ENCODE peak calls at places on chromosome 16, in nine cellular contexts. One of them, this sample, is unnamed. For H3K9me3, the result is how much of the 10 kb centered on the place peaks cover.

GRCh38 chr16:19874026-19874425 is 10.6 kb downstream of the GPRC5B start:
- DNase-seq in thoracic aorta: no peak
- DNase-seq in CD8-positive, alpha-beta memory T cell: no peak
- DNase-seq in uterus: no peak
- DNase-seq in SJSA1: no peak
- DNase-seq in HCT116: no peak
- DNase-seq in lower lobe of right lung: no peak
- DNase-seq in cardiac muscle cell: no peak
- DNase-seq in IMR-90: no peak
- DNase-seq in this sample: no peak

GRCh38 chr16:85608887-85609286 is 4.2 kb upstream of the GSE1 start:
- DNase-seq in HCT116: no peak
- DNase-seq in cardiac muscle cell: no peak
- DNase-seq in thoracic aorta: no peak
- DNase-seq in SJSA1: no peak
- DNase-seq in uterus: no peak
- DNase-seq in IMR-90: no peak
- DNase-seq in CD8-positive, alpha-beta memory T cell: no peak
- DNase-seq in lower lobe of right lung: no peak
- DNase-seq in this sample: no peak

GRCh38 chr16:57732011-57732410 is 3.6 kb upstream of the KATNB1 start:
- DNase-seq in cardiac muscle cell: peak
- DNase-seq in CD8-positive, alpha-beta memory T cell: no peak
- DNase-seq in SJSA1: no peak
- DNase-seq in uterus: no peak
- DNase-seq in lower lobe of right lung: no peak
- DNase-seq in IMR-90: peak
- DNase-seq in HCT116: no peak
- DNase-seq in thoracic aorta: no peak
- DNase-seq in this sample: no peak

GRCh38 chr16:81327483-81328196 is 12.9 kb downstream of the GAN start:
- DNase-seq in IMR-90: no peak
- DNase-seq in SJSA1: no peak
- DNase-seq in thoracic aorta: no peak
- DNase-seq in HCT116: no peak
- DNase-seq in lower lobe of right lung: no peak
- DNase-seq in cardiac muscle cell: no peak
- DNase-seq in uterus: no peak
- DNase-seq in CD8-positive, alpha-beta memory T cell: no peak
- DNase-seq in this sample: no peak

GRCh38 chr16:48450367-48450766 is 65.2 kb upstream of the SIAH1 start:
- DNase-seq in cardiac muscle cell: no peak
- DNase-seq in lower lobe of right lung: no peak
- DNase-seq in uterus: no peak
- DNase-seq in thoracic aorta: no peak
- DNase-seq in CD8-positive, alpha-beta memory T cell: no peak
- DNase-seq in IMR-90: peak
- DNase-seq in HCT116: no peak
- DNase-seq in SJSA1: no peak
- DNase-seq in this sample: no peak

GRCh38 chr16:27819881-27820610 is 243.5 kb downstream of the GSG1L start:
- DNase-seq in IMR-90: no peak
- DNase-seq in HCT116: no peak
- DNase-seq in thoracic aorta: no peak
- DNase-seq in lower lobe of right lung: no peak
- DNase-seq in cardiac muscle cell: no peak
- DNase-seq in SJSA1: no peak
- DNase-seq in uterus: no peak
- DNase-seq in CD8-positive, alpha-beta memory T cell: no peak
- DNase-seq in this sample: no peak

GRCh38 chr16:9393601-9394000 is 302.2 kb downstream of the HAPSTR1 start:
- DNase-seq in lower lobe of right lung: no peak
- DNase-seq in cardiac muscle cell: no peak
- DNase-seq in uterus: no peak
- DNase-seq in CD8-positive, alpha-beta memory T cell: no peak
- DNase-seq in SJSA1: no peak
- DNase-seq in IMR-90: no peak
- DNase-seq in HCT116: no peak
- DNase-seq in thoracic aorta: no peak
- DNase-seq in this sample: no peak

GRCh38 chr16:53018834-53019416 is 33.8 kb downstream of the CHD9NB start:
- DNase-seq in lower lobe of right lung: no peak
- DNase-seq in IMR-90: no peak
- DNase-seq in uterus: no peak
- DNase-seq in CD8-positive, alpha-beta memory T cell: no peak
- DNase-seq in cardiac muscle cell: no peak
- DNase-seq in HCT116: no peak
- DNase-seq in SJSA1: no peak
- DNase-seq in thoracic aorta: no peak
- DNase-seq in this sample: no peak

GRCh38 chr16:28010671-28011070 is 52.8 kb downstream of the GSG1L start:
- DNase-seq in uterus: no peak
- DNase-seq in lower lobe of right lung: no peak
- DNase-seq in HCT116: no peak
- DNase-seq in thoracic aorta: no peak
- DNase-seq in IMR-90: peak
- DNase-seq in cardiac muscle cell: peak
- DNase-seq in SJSA1: no peak
- DNase-seq in CD8-positive, alpha-beta memory T cell: no peak
- DNase-seq in this sample: no peak

GRCh38 chr16:86508028-86508946 is 2.0 kb upstream of the FOXF1 start:
- DNase-seq in lower lobe of right lung: no peak
- DNase-seq in IMR-90: no peak
- DNase-seq in cardiac muscle cell: no peak
- DNase-seq in SJSA1: peak
- DNase-seq in HCT116: no peak
- DNase-seq in thoracic aorta: no peak
- DNase-seq in uterus: no peak
- DNase-seq in CD8-positive, alpha-beta memory T cell: no peak
- DNase-seq in this sample: no peak

GRCh38 chr16:12866981-12867551 is 34.3 kb upstream of the SHISA9 start:
- DNase-seq in thoracic aorta: no peak
- DNase-seq in CD8-positive, alpha-beta memory T cell: no peak
- DNase-seq in HCT116: no peak
- DNase-seq in lower lobe of right lung: no peak
- DNase-seq in SJSA1: no peak
- DNase-seq in uterus: no peak
- DNase-seq in cardiac muscle cell: no peak
- DNase-seq in IMR-90: no peak
- DNase-seq in this sample: no peak

GRCh38 chr16:54015147-54015546 is 271.4 kb downstream of the IRX3 start:
- DNase-seq in CD8-positive, alpha-beta memory T cell: no peak
- DNase-seq in SJSA1: no peak
- DNase-seq in thoracic aorta: no peak
- DNase-seq in uterus: no peak
- DNase-seq in lower lobe of right lung: no peak
- DNase-seq in cardiac muscle cell: no peak
- DNase-seq in HCT116: no peak
- DNase-seq in IMR-90: no peak
- DNase-seq in this sample: no peak

GRCh38 chr16:67959520-67959919 is 8.9 kb downstream of the SLC12A4 start:
- DNase-seq in HCT116: no peak
- DNase-seq in uterus: peak
- DNase-seq in cardiac muscle cell: peak
- DNase-seq in lower lobe of right lung: no peak
- DNase-seq in IMR-90: peak
- DNase-seq in thoracic aorta: no peak
- DNase-seq in CD8-positive, alpha-beta memory T cell: no peak
- DNase-seq in SJSA1: peak
- DNase-seq in this sample: no peak

GRCh38 chr16:19771040-19771439 is 53.0 kb downstream of the IQCK start:
- DNase-seq in HCT116: no peak
- DNase-seq in cardiac muscle cell: no peak
- DNase-seq in SJSA1: no peak
- DNase-seq in IMR-90: no peak
- DNase-seq in uterus: no peak
- DNase-seq in thoracic aorta: no peak
- DNase-seq in CD8-positive, alpha-beta memory T cell: no peak
- DNase-seq in lower lobe of right lung: no peak
- DNase-seq in this sample: no peak

DNA sequence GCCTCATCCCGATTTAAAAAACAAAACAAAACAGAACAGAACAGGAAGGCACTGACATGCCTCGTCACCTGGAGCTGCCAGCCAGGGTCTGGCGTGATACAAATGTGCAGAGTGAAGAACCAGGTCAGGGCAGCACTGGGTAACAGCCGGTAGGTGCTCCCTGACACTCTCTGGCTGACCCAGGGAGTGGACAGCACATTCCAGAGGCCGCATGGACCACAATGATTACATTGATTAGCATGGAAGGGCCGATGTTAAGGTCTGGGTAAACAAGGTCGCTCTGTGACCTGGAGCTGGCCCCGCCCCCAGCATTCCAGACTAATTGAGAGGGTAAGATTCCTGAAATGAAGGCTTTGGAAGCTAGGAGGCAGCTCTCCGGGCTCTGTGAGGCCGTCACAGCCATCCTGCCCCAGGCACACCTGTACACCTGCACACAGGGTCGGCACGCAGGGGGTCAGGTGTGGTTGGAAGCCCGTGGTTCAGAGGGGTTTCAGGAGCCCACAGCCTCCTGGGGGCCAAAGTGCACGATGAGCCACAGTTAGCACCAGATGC is 21.4 kb downstream of the PIEZO1 start:
- DNase-seq in HCT116: no peak
- DNase-seq in lower lobe of right lung: peak
- DNase-seq in cardiac muscle cell: no peak
- DNase-seq in thoracic aorta: no peak
- DNase-seq in uterus: no peak
- DNase-seq in SJSA1: peak
- DNase-seq in CD8-positive, alpha-beta memory T cell: no peak
- DNase-seq in IMR-90: no peak
- DNase-seq in this sample: no peak
- H3K27ac ChIP-seq in HCT116: no peak
- H3K27ac ChIP-seq in lower lobe of right lung: peak
- H3K27ac ChIP-seq in cardiac muscle cell: peak
- H3K27ac ChIP-seq in thoracic aorta: no peak
- H3K27ac ChIP-seq in uterus: peak
- H3K27ac ChIP-seq in SJSA1: no peak
- H3K27ac ChIP-seq in CD8-positive, alpha-beta memory T cell: no peak
- H3K27ac ChIP-seq in IMR-90: no peak
- H3K27ac ChIP-seq in this sample: no peak

GRCh38 chr16:69276143-69277115 is 34.7 kb upstream of the VPS4A start:
- DNase-seq in HCT116: no peak
- DNase-seq in IMR-90: peak
- DNase-seq in SJSA1: peak
- DNase-seq in thoracic aorta: peak
- DNase-seq in lower lobe of right lung: no peak
- DNase-seq in uterus: peak
- DNase-seq in cardiac muscle cell: peak
- DNase-seq in CD8-positive, alpha-beta memory T cell: no peak
- DNase-seq in this sample: no peak
- H3K4me3 ChIP-seq in HCT116: no peak
- H3K4me3 ChIP-seq in IMR-90: no peak
- H3K4me3 ChIP-seq in SJSA1: no peak
- H3K4me3 ChIP-seq in thoracic aorta: peak
- H3K4me3 ChIP-seq in lower lobe of right lung: no peak
- H3K4me3 ChIP-seq in uterus: no peak
- H3K4me3 ChIP-seq in cardiac muscle cell: no peak
- H3K4me3 ChIP-seq in CD8-positive, alpha-beta memory T cell: no peak
- H3K4me3 ChIP-seq in this sample: no peak

GRCh38 chr16:23143391-23143790 is 5.9 kb downstream of the USP31 start:
- DNase-seq in SJSA1: no peak
- DNase-seq in HCT116: no peak
- DNase-seq in lower lobe of right lung: no peak
- DNase-seq in CD8-positive, alpha-beta memory T cell: no peak
- DNase-seq in cardiac muscle cell: no peak
- DNase-seq in uterus: no peak
- DNase-seq in IMR-90: no peak
- DNase-seq in thoracic aorta: no peak
- DNase-seq in this sample: no peak

GRCh38 chr16:23146877-23147601 is 2.2 kb downstream of the USP31 start:
- DNase-seq in CD8-positive, alpha-beta memory T cell: no peak
- DNase-seq in uterus: no peak
- DNase-seq in HCT116: no peak
- DNase-seq in thoracic aorta: no peak
- DNase-seq in IMR-90: no peak
- DNase-seq in cardiac muscle cell: no peak
- DNase-seq in SJSA1: no peak
- DNase-seq in lower lobe of right lung: no peak
- DNase-seq in this sample: no peak

GRCh38 chr16:23147666-23148065 is 1.6 kb downstream of the USP31 start:
- DNase-seq in thoracic aorta: no peak
- DNase-seq in CD8-positive, alpha-beta memory T cell: no peak
- DNase-seq in cardiac muscle cell: no peak
- DNase-seq in SJSA1: no peak
- DNase-seq in HCT116: no peak
- DNase-seq in IMR-90: no peak
- DNase-seq in uterus: no peak
- DNase-seq in lower lobe of right lung: no peak
- DNase-seq in this sample: no peak

GRCh38 chr16:23145186-23145585 is 4.1 kb downstream of the USP31 start:
- DNase-seq in SJSA1: no peak
- DNase-seq in thoracic aorta: no peak
- DNase-seq in uterus: no peak
- DNase-seq in cardiac muscle cell: no peak
- DNase-seq in IMR-90: no peak
- DNase-seq in CD8-positive, alpha-beta memory T cell: no peak
- DNase-seq in lower lobe of right lung: no peak
- DNase-seq in HCT116: no peak
- DNase-seq in this sample: no peak

GRCh38 chr16:23145608-23146007 is 3.6 kb downstream of the USP31 start:
- DNase-seq in lower lobe of right lung: no peak
- DNase-seq in thoracic aorta: no peak
- DNase-seq in uterus: no peak
- DNase-seq in HCT116: no peak
- DNase-seq in IMR-90: peak
- DNase-seq in cardiac muscle cell: peak
- DNase-seq in CD8-positive, alpha-beta memory T cell: no peak
- DNase-seq in SJSA1: peak
- DNase-seq in this sample: no peak
- H3K9me3 ChIP-seq in lower lobe of right lung: under half
- H3K9me3 ChIP-seq in thoracic aorta: under half
- H3K9me3 ChIP-seq in uterus: under half
- H3K9me3 ChIP-seq in HCT116: under half
- H3K9me3 ChIP-seq in IMR-90: under half
- H3K9me3 ChIP-seq in cardiac muscle cell: under half
- H3K9me3 ChIP-seq in CD8-positive, alpha-beta memory T cell: under half
- H3K9me3 ChIP-seq in SJSA1: under half
- H3K9me3 ChIP-seq in this sample: under half

DNA sequence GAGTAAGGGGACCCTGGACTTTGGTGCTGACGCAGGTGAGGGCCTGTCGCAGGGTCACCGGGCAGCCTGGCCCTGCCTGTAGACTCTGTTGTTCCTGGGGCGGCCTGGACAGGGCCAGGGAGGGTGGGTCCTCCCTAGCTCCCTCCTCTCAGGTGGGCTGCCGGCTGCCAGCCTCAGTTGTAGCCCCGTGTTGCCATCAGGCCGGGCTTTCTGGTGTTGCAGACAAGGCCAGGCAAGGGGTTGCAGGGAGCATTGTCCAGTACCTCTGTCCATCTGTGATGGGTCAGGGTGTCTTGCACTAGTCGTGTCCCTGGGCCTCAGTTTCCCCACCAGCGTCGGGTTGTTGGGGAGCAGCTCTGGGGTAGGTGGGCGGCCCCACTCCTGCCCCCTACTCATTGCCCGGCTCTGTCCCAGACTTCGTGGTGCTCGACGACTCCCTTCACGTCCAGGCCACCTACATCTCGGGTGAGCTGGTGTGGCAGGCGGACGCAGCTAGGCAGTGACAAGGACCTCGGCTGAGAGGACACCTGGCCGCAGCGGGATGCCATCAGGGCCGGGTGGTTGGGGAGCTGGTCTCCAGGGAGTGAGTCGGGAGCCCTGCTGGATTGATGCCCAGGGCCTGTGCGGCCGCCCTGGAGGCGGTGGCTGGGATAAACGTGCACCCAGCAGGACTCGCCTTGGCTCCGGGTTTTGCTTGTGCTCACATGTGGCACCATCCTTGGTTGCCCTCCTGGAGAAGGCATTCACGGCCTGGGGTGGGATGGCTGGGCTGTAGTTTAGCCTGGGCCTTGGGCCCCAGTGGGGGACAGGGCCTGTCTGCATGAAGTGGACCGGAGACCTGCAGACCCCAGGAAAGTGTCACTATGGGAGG is 1.9 kb downstream of the CEMP1 start:
- DNase-seq in HCT116: no peak
- DNase-seq in cardiac muscle cell: no peak
- DNase-seq in thoracic aorta: no peak
- DNase-seq in IMR-90: peak
- DNase-seq in CD8-positive, alpha-beta memory T cell: no peak
- DNase-seq in uterus: peak
- DNase-seq in SJSA1: no peak
- DNase-seq in lower lobe of right lung: no peak
- DNase-seq in this sample: no peak
- H3K27ac ChIP-seq in HCT116: no peak
- H3K27ac ChIP-seq in cardiac muscle cell: no peak
- H3K27ac ChIP-seq in thoracic aorta: no peak
- H3K27ac ChIP-seq in IMR-90: no peak
- H3K27ac ChIP-seq in CD8-positive, alpha-beta memory T cell: no peak
- H3K27ac ChIP-seq in uterus: no peak
- H3K27ac ChIP-seq in SJSA1: no peak
- H3K27ac ChIP-seq in lower lobe of right lung: no peak
- H3K27ac ChIP-seq in this sample: no peak